ENCODE peak calls at places on chromosome 3, in seven cellular contexts. G, O, E, J, S, B and Q are unnamed samples.

GRCh38 chr3:105598047-105598796 is 231.5 kb downstream of the ALCAM start:
- DNase-seq in G (no peak), J (peak), S (no peak), B (no peak), O (no peak), E (no peak), Q (no peak)

GRCh38 chr3:13149331-13150203 is 76.3 kb upstream of the IQSEC1 start:
- DNase-seq in B (no peak), S (no peak), E (peak), O (no peak), J (no peak), G (no peak), Q (no peak)

GRCh38 chr3:195540526-195540925 is 2.6 kb downstream of the PPP1R2 start:
- DNase-seq in J (no peak), B (no peak), G (no peak), E (no peak), S (no peak), O (no peak), Q (no peak)

GRCh38 chr3:126676919-126677705 is 22.2 kb upstream of the TXNRD3 start:
- DNase-seq in G (peak), B (no peak), S (no peak), J (no peak), O (no peak), E (no peak), Q (no peak)

GRCh38 chr3:194312743-194313281 is 38.3 kb downstream of the CPN2 start:
- DNase-seq in B (no peak), J (no peak), O (peak), G (no peak), S (no peak), E (no peak), Q (no peak)

GRCh38 chr3:127208483-127209100 is 15.7 kb downstream of the PRR23E start:
- DNase-seq in B (no peak), E (no peak), G (no peak), O (no peak), S (no peak), J (no peak), Q (no peak)

GRCh38 chr3:21486381-21486935 is 264.6 kb downstream of the ZNF385D start:
- DNase-seq in G (no peak), B (no peak), O (no peak), S (no peak), E (no peak), J (no peak), Q (no peak)

GRCh38 chr3:110773413-110773954 is 298.1 kb upstream of the NECTIN3 start:
- DNase-seq in B (no peak), J (peak), G (no peak), E (no peak), O (peak), S (no peak), Q (no peak)

GRCh38 chr3:159548675-159549335 is 439.8 kb upstream of the IL12A start:
- DNase-seq in E (no peak), G (no peak), J (no peak), B (no peak), S (no peak), O (no peak), Q (no peak)

GRCh38 chr3:13042932-13043275 is 30.3 kb downstream of the IQSEC1 start:
- DNase-seq in E (no peak), J (no peak), O (no peak), B (peak), S (no peak), G (no peak), Q (peak)

GRCh38 chr3:167811071-167811470 is 75.5 kb downstream of the SERPINI1 start:
- DNase-seq in S (no peak), B (no peak), G (no peak), E (no peak), O (no peak), J (no peak), Q (no peak)

GRCh38 chr3:136336329-136337100 is 86.4 kb downstream of the PCCB start:
- DNase-seq in O (no peak), J (no peak), S (no peak), G (no peak), B (no peak), E (no peak), Q (no peak)

GRCh38 chr3:13825821-13826220 is 54.0 kb downstream of the WNT7A start:
- DNase-seq in B (no peak), G (no peak), J (no peak), E (no peak), S (no peak), O (no peak), Q (no peak)

GRCh38 chr3:48651763-48652162 is 10.9 kb downstream of the CELSR3 start:
- DNase-seq in G (no peak), S (no peak), J (no peak), O (no peak), B (no peak), E (no peak), Q (no peak)

GRCh38 chr3:56762718-56763117 is 39.0 kb downstream of the ARHGEF3 start:
- DNase-seq in S (no peak), O (no peak), E (no peak), B (no peak), J (no peak), G (no peak), Q (no peak)

GRCh38 chr3:61855211-61855610 is 293.8 kb downstream of the PTPRG start:
- DNase-seq in S (no peak), J (no peak), O (no peak), B (no peak), E (no peak), G (no peak), Q (no peak)

GRCh38 chr3:104291437-104291851 is 1075.3 kb upstream of the ALCAM start:
- DNase-seq in G (no peak), J (no peak), B (no peak), O (no peak), E (no peak), S (no peak), Q (no peak)

GRCh38 chr3:147589016-147589415 is 179.9 kb downstream of the ZIC1 start:
- DNase-seq in J (no peak), G (no peak), S (no peak), E (no peak), B (no peak), O (no peak), Q (no peak)
- TF ChIP-seq SP1 in J (no peak), G (no peak), S (no peak), E (no peak), B (no peak), O (no peak), Q (no peak)

GRCh38 chr3:9767418-9767817 is 2.3 kb downstream of the CAMK1 start:
- DNase-seq in S (no peak), G (no peak), O (no peak), J (no peak), B (no peak), E (no peak), Q (no peak)
- TF ChIP-seq SP1 in S (no peak), G (no peak), O (no peak), J (no peak), B (no peak), E (no peak), Q (no peak)

DNA sequence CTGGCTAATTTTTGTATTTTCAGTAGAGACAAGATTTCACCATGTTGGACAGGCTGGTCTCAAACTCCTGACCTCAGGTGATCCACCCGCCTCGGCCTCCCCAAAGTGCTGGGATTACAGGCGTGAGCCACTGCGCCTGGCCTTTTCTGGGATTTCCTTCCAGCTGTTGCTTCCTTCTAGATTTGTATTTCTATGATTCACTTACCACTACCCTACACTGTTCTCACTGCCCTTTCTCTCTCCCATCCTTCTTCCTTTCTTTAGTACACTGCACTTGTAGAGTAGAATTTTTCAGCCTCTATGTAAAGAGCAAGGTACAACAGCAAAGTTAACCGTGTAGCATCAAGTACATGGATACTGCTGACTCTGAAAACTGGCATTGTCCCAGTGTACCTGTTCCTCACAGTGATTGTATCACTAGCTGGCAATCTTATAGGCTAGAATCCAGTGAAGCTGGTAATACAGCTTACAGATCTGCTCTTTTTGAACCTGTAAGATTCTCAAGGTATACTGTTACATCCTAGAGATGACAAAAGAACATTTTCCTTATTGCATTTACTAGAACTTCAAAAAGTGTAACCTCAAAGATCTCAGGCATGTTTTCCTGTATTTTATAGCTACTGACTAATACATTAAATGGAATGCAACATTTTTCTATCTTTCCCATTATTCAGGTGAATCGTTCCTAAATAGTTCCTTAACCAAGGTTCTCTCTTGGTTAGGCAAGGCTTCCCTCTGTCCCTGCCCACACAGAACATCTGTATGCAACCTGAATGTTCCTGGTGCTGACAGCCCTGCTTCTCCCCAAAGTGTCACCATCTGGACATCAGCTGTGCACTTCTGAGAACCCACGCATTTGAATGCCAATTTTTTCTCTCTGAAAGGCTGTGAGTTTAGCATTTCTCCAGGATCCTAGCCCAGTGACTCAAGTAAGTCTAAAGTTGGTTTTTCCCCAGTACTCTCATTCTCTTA is 74.1 kb upstream of the RAP2B start:
- DNase-seq in O (no peak), E (no peak), B (no peak), J (no peak), G (no peak), S (no peak), Q (no peak)
- TF ChIP-seq SP1 in O (no peak), E (no peak), B (no peak), J (no peak), G (no peak), S (no peak), Q (no peak)

GRCh38 chr3:188658606-188659005 is 504.6 kb downstream of the LPP start:
- DNase-seq in J (no peak), S (no peak), B (no peak), G (no peak), E (no peak), O (no peak), Q (no peak)

GRCh38 chr3:188661801-188662200 is 507.8 kb downstream of the LPP start:
- DNase-seq in B (no peak), S (no peak), J (no peak), O (no peak), G (no peak), E (no peak), Q (no peak)

GRCh38 chr3:188662214-188662613 is 508.3 kb downstream of the LPP start:
- DNase-seq in O (no peak), B (no peak), G (no peak), E (no peak), J (no peak), S (no peak), Q (no peak)

GRCh38 chr3:188659444-188660100 is 505.6 kb downstream of the LPP start:
- DNase-seq in G (no peak), B (no peak), S (no peak), E (no peak), J (no peak), O (no peak), Q (no peak)

DNA sequence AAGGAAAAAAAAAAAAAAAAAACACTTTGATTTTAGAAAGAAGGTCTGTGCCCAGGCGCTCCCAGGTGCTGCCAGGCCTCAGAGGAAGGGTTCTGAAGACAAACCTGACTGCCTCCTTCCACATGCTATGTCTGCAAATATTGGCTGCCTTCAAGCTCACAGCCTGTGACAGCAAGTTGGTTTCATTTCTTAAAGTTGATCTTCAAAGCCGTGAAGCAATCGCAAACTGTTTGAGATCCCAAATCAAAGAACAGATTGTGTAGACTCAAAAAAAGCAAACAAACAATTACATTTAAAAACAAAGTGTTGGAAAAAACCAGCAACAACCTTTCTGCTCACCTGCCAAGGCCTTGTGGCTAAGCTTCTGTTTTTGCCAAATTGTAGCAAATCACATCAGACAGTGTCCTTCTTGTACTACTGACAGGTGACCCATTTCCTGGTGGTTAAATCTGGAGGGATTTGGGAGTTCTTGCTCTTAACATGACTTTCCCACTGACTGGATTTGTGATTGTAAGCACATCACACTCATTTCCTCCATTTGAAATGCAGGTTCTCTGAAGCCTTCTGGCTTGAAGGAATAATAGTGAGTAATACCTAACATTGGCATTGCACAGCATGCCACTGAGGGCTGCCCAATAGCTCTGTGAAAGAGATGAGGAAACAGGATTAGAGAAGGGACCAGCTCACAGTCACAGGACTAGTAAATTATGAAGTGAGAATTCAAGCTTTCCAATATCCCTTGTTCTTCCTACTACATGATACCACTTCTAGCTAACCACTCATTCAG is 502.4 kb downstream of the LPP start:
- DNase-seq in E (no peak), S (no peak), O (no peak), J (no peak), G (no peak), B (no peak), Q (no peak)
- TF ChIP-seq SP1 in E (no peak), S (no peak), O (no peak), J (no peak), G (no peak), B (no peak), Q (no peak)

GRCh38 chr3:65745306-65745705 is 293.4 kb downstream of the MAGI1 start:
- DNase-seq in E (no peak), J (no peak), G (no peak), B (no peak), O (no peak), S (no peak), Q (no peak)
- TF ChIP-seq SP1 in E (no peak), J (no peak), G (no peak), B (no peak), O (no peak), S (no peak), Q (no peak)

DNA sequence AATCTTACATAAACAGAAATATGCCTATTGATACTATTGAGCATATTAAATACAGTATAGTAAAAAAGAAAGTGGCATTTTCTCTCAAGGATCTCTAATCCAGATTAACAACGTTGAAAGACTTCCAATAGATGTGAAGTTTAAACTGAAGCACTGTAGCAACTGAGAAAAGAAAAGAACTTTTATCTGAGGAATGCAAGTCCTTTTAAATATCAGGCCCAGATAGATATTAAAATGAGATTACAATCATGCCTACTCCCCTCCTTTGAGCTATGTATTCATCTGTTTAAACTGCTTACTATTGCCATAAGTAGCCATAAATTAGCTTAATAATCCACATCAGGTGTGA is 102.3 kb downstream of the TFDP2 start:
- DNase-seq in E (no peak), O (no peak), G (no peak), J (no peak), B (no peak), S (no peak), Q (no peak)
- TF ChIP-seq SP1 in E (no peak), O (no peak), G (no peak), J (no peak), B (no peak), S (no peak), Q (no peak)

GRCh38 chr3:125121246-125122010 is 65.6 kb upstream of the HEG1 start:
- DNase-seq in J (no peak), B (no peak), O (no peak), S (peak), E (no peak), G (no peak), Q (no peak)
- TF ChIP-seq SP1 in J (no peak), B (no peak), O (no peak), S (no peak), E (no peak), G (no peak), Q (no peak)

GRCh38 chr3:108030915-108031425 is 59.9 kb downstream of the CD47 start:
- DNase-seq in B (no peak), G (no peak), S (no peak), O (no peak), E (no peak), J (no peak), Q (no peak)
- TF ChIP-seq SP1 in B (no peak), G (no peak), S (no peak), O (no peak), E (no peak), J (no peak), Q (no peak)

DNA sequence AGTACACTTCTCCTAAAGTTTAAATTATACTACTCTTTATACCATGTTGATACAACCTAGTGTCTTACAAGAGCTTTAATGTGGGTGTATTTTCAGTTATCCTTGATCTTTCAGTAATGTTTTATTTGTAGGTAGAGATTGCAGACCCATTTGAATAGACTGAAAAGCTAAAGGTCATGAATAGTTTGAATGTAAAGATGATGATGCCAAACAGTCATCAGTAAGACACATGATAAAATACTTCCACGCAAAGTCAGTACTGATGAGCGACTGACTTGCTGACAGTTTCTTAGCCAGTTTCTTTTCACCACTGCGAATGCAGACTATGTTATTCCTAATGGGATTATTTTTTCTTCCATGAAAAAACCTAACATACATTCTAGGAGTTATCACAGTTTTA is 15.3 kb downstream of the SACM1L start:
- DNase-seq in S (no peak), J (no peak), G (no peak), B (no peak), E (no peak), O (no peak), Q (no peak)
- TF ChIP-seq SP1 in S (no peak), J (no peak), G (no peak), B (no peak), E (no peak), O (no peak), Q (no peak)

GRCh38 chr3:64449026-64449425 is 223.8 kb upstream of the PRICKLE2 start:
- DNase-seq in G (no peak), S (peak), E (no peak), J (no peak), B (no peak), O (no peak), Q (no peak)

GRCh38 chr3:64444619-64445317 is 219.5 kb upstream of the PRICKLE2 start:
- DNase-seq in G (no peak), E (peak), O (no peak), S (no peak), B (no peak), J (no peak), Q (no peak)

GRCh38 chr3:64443553-64444331 is 218.5 kb upstream of the PRICKLE2 start:
- DNase-seq in O (no peak), E (no peak), G (no peak), B (no peak), S (no peak), J (no peak), Q (no peak)

GRCh38 chr3:64441861-64442260 is 216.6 kb upstream of the PRICKLE2 start:
- DNase-seq in E (no peak), S (no peak), O (no peak), J (no peak), G (no peak), B (no peak), Q (no peak)

DNA sequence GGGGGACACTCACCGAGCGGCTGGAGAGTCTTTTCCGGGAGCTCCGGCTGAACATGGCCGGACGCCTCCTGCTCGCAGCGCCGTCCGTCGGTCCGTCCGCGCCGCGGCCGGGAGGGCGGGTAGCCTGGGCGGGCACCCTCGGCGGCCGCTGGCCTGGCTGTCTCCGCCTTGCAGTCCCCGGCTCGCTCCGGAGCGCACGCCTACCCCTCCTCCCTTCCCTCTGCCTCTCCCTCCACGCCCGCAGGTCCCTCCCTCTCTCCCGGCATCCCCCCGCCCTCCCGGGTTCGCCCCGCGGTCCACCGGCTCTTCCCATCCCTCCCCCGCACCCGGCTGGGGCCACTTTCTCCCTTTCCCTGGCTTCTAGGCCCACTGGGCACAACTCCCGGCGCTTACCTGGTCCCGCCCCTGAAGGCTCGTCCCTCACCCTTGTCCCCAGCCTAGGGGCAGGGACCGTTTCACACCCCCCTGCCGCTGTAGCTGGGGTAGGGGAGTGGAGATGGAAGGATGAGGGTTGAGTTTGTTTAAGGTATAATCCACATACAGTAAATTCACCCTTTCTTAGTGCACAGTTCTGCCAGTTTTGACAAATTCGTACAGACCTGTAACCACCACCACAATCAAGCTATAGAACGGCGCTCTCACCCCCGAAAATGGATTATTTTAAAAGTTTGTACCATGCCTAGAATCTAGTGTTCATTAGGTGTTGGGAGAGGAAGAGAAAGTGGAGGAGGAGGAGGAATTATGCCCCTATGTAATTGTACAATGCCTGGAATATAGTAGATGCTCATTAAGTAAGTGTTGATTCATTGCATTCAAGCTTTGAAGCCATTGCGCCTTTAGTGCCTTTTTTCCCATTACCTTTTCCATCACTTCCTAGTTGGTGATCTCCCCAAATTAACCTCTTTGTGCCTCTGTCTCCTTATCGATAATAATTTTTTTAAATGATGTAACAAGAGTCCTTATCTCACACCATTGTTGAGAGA is 220.3 kb upstream of the PRICKLE2 start:
- DNase-seq in G (peak), O (no peak), S (no peak), E (peak), B (peak), J (no peak), Q (peak)
- TF ChIP-seq SP1 in G (no peak), O (no peak), S (no peak), E (peak), B (no peak), J (no peak), Q (no peak)